ENCODE peak calls at places on chromosome 22, in six cellular contexts. E is K562, B is A549, M is GM12878, T is endothelial cell of umbilical vein, D is HepG2. W is an unnamed sample.

GRCh38 chr22:34344702-34345101 is 424.4 kb upstream of the LARGE1 start:
- DNase-seq in M (no peak), B (no peak), E (no peak), T (no peak), D (no peak), W (no peak)

GRCh38 chr22:30304495-30305244 is 15.4 kb upstream of the CASTOR1 start:
- DNase-seq in E (no peak), B (no peak), D (no peak), T (peak), M (no peak), W (peak)

GRCh38 chr22:27685971-27686370 is 115.6 kb downstream of the MN1 start:
- DNase-seq in T (no peak), B (no peak), E (no peak), D (no peak), M (no peak), W (no peak)

GRCh38 chr22:46833228-46833627 is 70.8 kb downstream of the TBC1D22A start:
- DNase-seq in D (peak), T (peak), B (peak), M (no peak), E (no peak), W (peak)

GRCh38 chr22:24893341-24894070 is 53.0 kb downstream of the LHFPL7 start:
- DNase-seq in D (no peak), M (no peak), E (no peak), T (no peak), B (no peak), W (no peak)

GRCh38 chr22:30227438-30228228 is 18.9 kb downstream of the LIF start:
- DNase-seq in M (no peak), E (no peak), B (no peak), D (no peak), T (no peak), W (no peak)

GRCh38 chr22:27667121-27667843 is 134.3 kb downstream of the MN1 start:
- DNase-seq in M (no peak), B (no peak), E (no peak), T (no peak), D (no peak), W (peak)

GRCh38 chr22:44280665-44281188 is 32.0 kb downstream of the SHISAL1 start:
- DNase-seq in D (no peak), T (no peak), E (no peak), M (no peak), B (no peak), W (no peak)

GRCh38 chr22:50016988-50017700 is 4.6 kb upstream of the IL17REL start:
- DNase-seq in B (no peak), M (peak), D (no peak), E (no peak), T (no peak), W (no peak)

GRCh38 chr22:48464246-48464645 is 1363.4 kb downstream of the BRD1 start:
- DNase-seq in T (no peak), M (no peak), E (no peak), B (no peak), D (no peak), W (no peak)

GRCh38 chr22:30186048-30186447 is 60.5 kb downstream of the LIF start:
- DNase-seq in B (no peak), T (no peak), E (no peak), M (no peak), D (no peak), W (no peak)

GRCh38 chr22:28051787-28052356 is 132.8 kb upstream of the PITPNB start:
- DNase-seq in T (peak), B (peak), M (no peak), E (peak), D (peak), W (peak)

GRCh38 chr22:30191049-30191701 is 55.4 kb downstream of the LIF start:
- DNase-seq in B (no peak), E (no peak), M (no peak), T (no peak), D (peak), W (no peak)

GRCh38 chr22:28009272-28009827 is 90.3 kb upstream of the PITPNB start:
- DNase-seq in T (peak), M (peak), E (peak), B (peak), D (peak), W (peak)

GRCh38 chr22:48635825-48636224 is 1191.8 kb downstream of the BRD1 start:
- DNase-seq in M (no peak), D (no peak), E (no peak), T (no peak), B (no peak), W (peak)

GRCh38 chr22:29369460-29369859 is 18.9 kb downstream of the AP1B1 start:
- DNase-seq in E (peak), D (no peak), M (no peak), T (peak), B (no peak), W (peak)

GRCh38 chr22:18023509-18024275 is 669 bp downstream of the MICAL3 start:
- DNase-seq in T (peak), E (peak), B (peak), D (no peak), M (no peak), W (no peak)

GRCh38 chr22:46934746-46935491 is 172.5 kb downstream of the TBC1D22A start:
- DNase-seq in M (peak), T (peak), B (peak), D (peak), E (peak), W (peak)

GRCh38 chr22:49094151-49094550 is 733.5 kb downstream of the BRD1 start:
- DNase-seq in M (no peak), D (no peak), E (no peak), T (no peak), B (no peak), W (peak)

GRCh38 chr22:31082606-31083376 is 1.7 kb downstream of the SMTN start:
- DNase-seq in T (peak), B (peak), D (peak), E (peak), M (no peak), W (peak)

GRCh38 chr22:33723915-33724314 is 196.4 kb downstream of the LARGE1 start:
- DNase-seq in B (no peak), E (no peak), D (no peak), T (no peak), M (no peak), W (peak)

DNA sequence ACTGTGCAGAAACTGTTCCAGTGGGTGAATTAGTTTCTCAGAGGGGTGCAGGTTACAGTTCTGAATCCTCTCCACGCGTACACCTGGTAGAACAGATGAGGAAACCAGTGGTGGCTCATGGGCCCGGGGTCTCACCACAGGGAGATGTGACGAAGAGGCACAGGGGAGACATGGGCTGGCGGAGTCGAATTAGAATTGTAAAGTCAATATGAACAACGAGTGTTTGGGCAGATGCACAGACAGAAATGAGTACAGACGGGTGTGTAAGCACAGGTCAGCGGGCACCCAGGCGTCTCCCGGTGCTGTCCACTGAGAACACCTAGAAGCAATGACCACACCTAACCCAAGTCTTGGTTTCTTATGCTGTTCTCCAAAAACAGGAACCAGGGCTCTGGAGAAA is 41.8 kb downstream of the GNB1L start:
- DNase-seq in M (no peak), D (no peak), E (no peak), B (no peak), T (no peak), W (no peak)
- TF ChIP-seq MAX in M (no peak), D (no peak), E (no peak), B (no peak), T (no peak), W (no peak)

GRCh38 chr22:41215409-41215808 is 10.3 kb downstream of the L3MBTL2 start:
- DNase-seq in B (no peak), T (no peak), M (no peak), D (no peak), E (no peak), W (no peak)

GRCh38 chr22:41215926-41216325 is 10.8 kb downstream of the L3MBTL2 start:
- DNase-seq in D (no peak), E (no peak), B (no peak), T (no peak), M (no peak), W (no peak)

GRCh38 chr22:41222846-41223507 is 17.8 kb downstream of the CHADL start:
- DNase-seq in T (no peak), M (no peak), D (no peak), B (no peak), E (no peak), W (no peak)

GRCh38 chr22:41216984-41217383 is 11.9 kb downstream of the L3MBTL2 start:
- DNase-seq in M (no peak), E (no peak), B (no peak), D (no peak), T (no peak), W (no peak)

GRCh38 chr22:41217553-41218157 is 12.5 kb downstream of the L3MBTL2 start:
- DNase-seq in E (no peak), D (no peak), M (no peak), T (peak), B (no peak), W (peak)
- TF ChIP-seq MYC in E (no peak), D (no peak), M (no peak), T (no peak), B (no peak), W (no peak)

GRCh38 chr22:25956801-25957200 is 212.5 kb upstream of the SEZ6L start:
- DNase-seq in T (no peak), B (no peak), D (no peak), M (no peak), E (no peak), W (no peak)
- TF ChIP-seq MAX in T (no peak), B (no peak), D (no peak), M (no peak), E (no peak), W (no peak)

GRCh38 chr22:45475876-45476514 is 26.7 kb upstream of the FBLN1 start:
- DNase-seq in E (no peak), T (no peak), D (no peak), M (no peak), B (no peak), W (peak)
- TF ChIP-seq MYC in E (no peak), T (no peak), D (no peak), M (no peak), B (no peak), W (no peak)

GRCh38 chr22:20199906-20200305 is 49.1 kb upstream of the CCDC188 start:
- DNase-seq in D (no peak), B (no peak), M (no peak), E (no peak), T (no peak), W (no peak)

GRCh38 chr22:20200411-20200810 is 49.6 kb upstream of the CCDC188 start:
- DNase-seq in E (no peak), T (no peak), D (no peak), B (no peak), M (no peak), W (no peak)

GRCh38 chr22:20198527-20199319 is 47.9 kb upstream of the CCDC188 start:
- DNase-seq in B (no peak), M (no peak), T (no peak), D (no peak), E (no peak), W (no peak)

GRCh38 chr22:20197407-20198030 is 46.7 kb upstream of the CCDC188 start:
- DNase-seq in M (no peak), T (no peak), E (no peak), B (no peak), D (no peak), W (no peak)

GRCh38 chr22:20199413-20199842 is 48.6 kb upstream of the CCDC188 start:
- DNase-seq in D (no peak), M (no peak), B (no peak), E (no peak), T (no peak), W (no peak)
- TF ChIP-seq MAX in D (no peak), M (no peak), B (no peak), E (no peak), T (no peak), W (no peak)

GRCh38 chr22:38707984-38708383 is 2.2 kb downstream of the GTPBP1 start:
- DNase-seq in D (no peak), B (no peak), E (no peak), T (no peak), M (no peak), W (no peak)
- TF ChIP-seq MYC in D (no peak), B (no peak), E (no peak), T (no peak), M (no peak), W (no peak)

GRCh38 chr22:36454916-36455570 is 26.4 kb downstream of the TXN2 start:
- DNase-seq in E (peak), M (peak), T (peak), D (no peak), B (peak), W (peak)

GRCh38 chr22:36460202-36460601 is 21.2 kb downstream of the TXN2 start:
- DNase-seq in B (no peak), T (no peak), D (no peak), M (no peak), E (no peak), W (no peak)

GRCh38 chr22:36455571-36456458 is 25.6 kb downstream of the TXN2 start:
- DNase-seq in D (no peak), B (no peak), E (no peak), M (no peak), T (no peak), W (no peak)

GRCh38 chr22:36456459-36456835 is 25.0 kb downstream of the TXN2 start:
- DNase-seq in T (no peak), E (no peak), M (no peak), D (no peak), B (no peak), W (peak)

DNA sequence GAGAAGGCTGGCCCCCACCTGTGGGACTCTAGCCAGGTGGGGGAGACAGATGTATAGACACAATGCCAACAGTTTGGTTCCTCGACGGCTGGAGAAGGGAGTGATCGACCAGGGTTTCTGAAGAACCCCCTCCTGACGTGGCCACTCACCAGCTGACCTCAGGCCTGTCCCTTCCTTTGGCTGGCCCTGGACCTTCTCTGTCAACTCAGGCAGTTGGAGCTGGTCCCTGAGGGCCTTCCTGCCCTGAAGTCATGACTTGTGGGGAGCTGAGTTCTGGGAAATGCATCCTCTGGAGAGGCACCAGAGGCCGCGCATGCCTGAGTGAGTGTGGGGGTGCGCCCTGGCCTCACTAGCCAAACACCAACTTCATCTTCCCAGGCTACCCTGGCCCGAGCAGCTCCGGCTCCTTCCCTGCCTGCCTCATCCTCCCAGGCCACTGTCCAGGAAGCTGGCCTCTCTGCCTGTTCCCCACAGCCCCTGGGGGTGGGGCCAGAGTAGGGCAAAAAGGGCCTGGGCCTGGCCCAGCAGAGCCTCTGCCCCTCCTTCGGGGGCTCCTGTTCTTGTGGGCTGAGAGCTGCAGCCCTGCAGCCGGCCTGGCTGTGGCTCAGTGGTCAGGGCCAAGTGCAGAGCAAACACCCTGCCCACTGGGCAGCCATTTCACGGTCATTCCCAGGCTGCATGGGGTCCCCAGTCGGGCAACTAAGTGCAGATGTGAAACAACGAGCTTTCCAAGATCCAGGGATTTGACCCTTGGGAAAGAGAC is 23.6 kb downstream of the TXN2 start:
- DNase-seq in E (no peak), T (no peak), M (no peak), B (no peak), D (no peak), W (peak)
- TF ChIP-seq MAX in E (no peak), T (no peak), M (no peak), B (no peak), D (no peak), W (no peak)